ENCODE peak calls at places on chromosomes 11 and 22, in five cellular contexts. One of them, this sample, is unnamed.

GRCh38 chr11:11230802-11231562 is 122.1 kb downstream of the CSNK2A3 start:
- DNase-seq in AG04450: no peak
- DNase-seq in kidney: no peak
- DNase-seq in HepG2: peak; percentile 4
- DNase-seq in tibial artery: no peak
- DNase-seq in this sample: no peak

GRCh38 chr22:35663371-35663770 is 15.1 kb downstream of the APOL6 start:
- DNase-seq in tibial artery: no peak
- DNase-seq in HepG2: no peak
- DNase-seq in kidney: no peak
- DNase-seq in AG04450: no peak
- DNase-seq in this sample: no peak

GRCh38 chr11:117484159-117484558 is 156.5 kb downstream of the CEP164 start:
- DNase-seq in tibial artery: no peak
- DNase-seq in AG04450: no peak
- DNase-seq in kidney: no peak
- DNase-seq in HepG2: no peak
- DNase-seq in this sample: no peak

GRCh38 chr11:61138940-61139339 is 22.3 kb downstream of the VPS37C start:
- DNase-seq in HepG2: no peak
- DNase-seq in AG04450: no peak
- DNase-seq in kidney: peak; percentile 64
- DNase-seq in tibial artery: no peak
- DNase-seq in this sample: peak; percentile 36

GRCh38 chr11:76627541-76628082 is 42.9 kb downstream of the LRRC32 start:
- DNase-seq in tibial artery: no peak
- DNase-seq in kidney: no peak
- DNase-seq in HepG2: no peak
- DNase-seq in AG04450: no peak
- DNase-seq in this sample: no peak

GRCh38 chr22:24727218-24727851 is 47.2 kb downstream of the PIWIL3 start:
- DNase-seq in AG04450: peak; percentile 74
- DNase-seq in tibial artery: no peak
- DNase-seq in kidney: no peak
- DNase-seq in HepG2: peak; percentile 92
- DNase-seq in this sample: no peak

GRCh38 chr11:80204021-80204420 is 763.2 kb upstream of the TENM4 start:
- DNase-seq in tibial artery: no peak
- DNase-seq in AG04450: no peak
- DNase-seq in kidney: no peak
- DNase-seq in HepG2: no peak
- DNase-seq in this sample: no peak

GRCh38 chr22:48745842-48746788 is 1081.6 kb downstream of the BRD1 start:
- DNase-seq in kidney: peak; percentile 59
- DNase-seq in HepG2: no peak
- DNase-seq in tibial artery: no peak
- DNase-seq in AG04450: no peak
- DNase-seq in this sample: no peak

GRCh38 chr11:2180775-2181370 is 9.3 kb upstream of the TH start:
- DNase-seq in kidney: no peak
- DNase-seq in tibial artery: no peak
- DNase-seq in AG04450: no peak
- DNase-seq in HepG2: no peak
- DNase-seq in this sample: no peak

GRCh38 chr22:20175597-20175900 is 24.7 kb upstream of the CCDC188 start:
- DNase-seq in HepG2: no peak
- DNase-seq in AG04450: no peak
- DNase-seq in kidney: no peak
- DNase-seq in tibial artery: no peak
- DNase-seq in this sample: no peak

GRCh38 chr11:124075841-124076571 is 34.9 kb upstream of the OR10G7 start:
- DNase-seq in AG04450: no peak
- DNase-seq in kidney: peak; percentile 78
- DNase-seq in tibial artery: no peak
- DNase-seq in HepG2: no peak
- DNase-seq in this sample: peak; percentile 59

GRCh38 chr11:82811369-82811768 is 77.7 kb upstream of the FAM181B start:
- DNase-seq in kidney: no peak
- DNase-seq in HepG2: no peak
- DNase-seq in AG04450: no peak
- DNase-seq in tibial artery: no peak
- DNase-seq in this sample: no peak

GRCh38 chr11:47553417-47553746 is 450 bp upstream of the CELF1 start:
- DNase-seq in HepG2: no peak
- DNase-seq in AG04450: no peak
- DNase-seq in tibial artery: no peak
- DNase-seq in kidney: no peak
- DNase-seq in this sample: no peak

GRCh38 chr11:47410404-47411264 is 2.2 kb downstream of the SLC39A13 start:
- DNase-seq in tibial artery: no peak
- DNase-seq in AG04450: no peak
- DNase-seq in kidney: peak; percentile 67
- DNase-seq in HepG2: no peak
- DNase-seq in this sample: no peak

GRCh38 chr11:74819400-74819799 is 70.8 kb downstream of the RNF169 start:
- DNase-seq in HepG2: peak; percentile 56
- DNase-seq in AG04450: no peak
- DNase-seq in tibial artery: no peak
- DNase-seq in kidney: no peak
- DNase-seq in this sample: no peak

GRCh38 chr11:130403301-130403804 is 25.1 kb downstream of the ADAMTS8 start:
- DNase-seq in kidney: no peak
- DNase-seq in AG04450: peak; percentile 90
- DNase-seq in tibial artery: peak; percentile 87
- DNase-seq in HepG2: no peak
- DNase-seq in this sample: peak; percentile 89

GRCh38 chr11:6992026-6992425 is 28.1 kb downstream of the ZNF214 start:
- DNase-seq in AG04450: peak; percentile 20
- DNase-seq in tibial artery: no peak
- DNase-seq in HepG2: no peak
- DNase-seq in kidney: no peak
- DNase-seq in this sample: no peak

GRCh38 chr11:11583801-11584445 is 37.9 kb downstream of the GALNT18 start:
- DNase-seq in kidney: no peak
- DNase-seq in HepG2: no peak
- DNase-seq in AG04450: no peak
- DNase-seq in tibial artery: peak; percentile 28
- DNase-seq in this sample: no peak

GRCh38 chr11:33195391-33196190 is 34.3 kb upstream of the CSTF3 start:
- DNase-seq in HepG2: no peak
- DNase-seq in kidney: no peak
- DNase-seq in tibial artery: no peak
- DNase-seq in AG04450: no peak
- DNase-seq in this sample: no peak

GRCh38 chr11:2694995-2695939 is 4.5 kb downstream of the KCNQ1OT1 start:
- DNase-seq in AG04450: no peak
- DNase-seq in HepG2: no peak
- DNase-seq in tibial artery: peak; percentile 21
- DNase-seq in kidney: no peak
- DNase-seq in this sample: no peak

GRCh38 chr11:33500865-33501479 is 199.7 kb downstream of the C11orf91 start:
- DNase-seq in kidney: no peak
- DNase-seq in HepG2: peak; percentile 9
- DNase-seq in tibial artery: no peak
- DNase-seq in AG04450: no peak
- DNase-seq in this sample: no peak

GRCh38 chr11:34198523-34198922 is 93.1 kb downstream of the NAT10 start:
- DNase-seq in AG04450: no peak
- DNase-seq in HepG2: no peak
- DNase-seq in kidney: no peak
- DNase-seq in tibial artery: no peak
- DNase-seq in this sample: no peak

GRCh38 chr11:1921576-1922141 is 2.2 kb downstream of the TNNT3 start:
- DNase-seq in kidney: no peak
- DNase-seq in HepG2: no peak
- DNase-seq in AG04450: no peak
- DNase-seq in tibial artery: peak; percentile 73
- DNase-seq in this sample: peak; percentile 82

GRCh38 chr22:30176431-30176830 is 70.1 kb downstream of the LIF start:
- DNase-seq in HepG2: no peak
- DNase-seq in tibial artery: no peak
- DNase-seq in kidney: no peak
- DNase-seq in AG04450: no peak
- DNase-seq in this sample: no peak

GRCh38 chr11:65377777-65378176 is 4.7 kb downstream of the SLC25A45 start:
- DNase-seq in AG04450: no peak
- DNase-seq in HepG2: no peak
- DNase-seq in kidney: no peak
- DNase-seq in tibial artery: no peak
- DNase-seq in this sample: no peak

GRCh38 chr22:50705851-50706351 is 32.1 kb upstream of the ACR start:
- DNase-seq in tibial artery: no peak
- DNase-seq in kidney: peak; percentile 69
- DNase-seq in HepG2: no peak
- DNase-seq in AG04450: no peak
- DNase-seq in this sample: peak; percentile 43

GRCh38 chr11:130774703-130775102 is 141.6 kb downstream of the SNX19 start:
- DNase-seq in tibial artery: no peak
- DNase-seq in AG04450: no peak
- DNase-seq in kidney: no peak
- DNase-seq in HepG2: no peak
- DNase-seq in this sample: no peak

GRCh38 chr11:66467034-66467659 is 442 bp downstream of the PELI3 start:
- DNase-seq in AG04450: no peak
- DNase-seq in kidney: peak; percentile 81
- DNase-seq in tibial artery: no peak
- DNase-seq in HepG2: no peak
- DNase-seq in this sample: peak; percentile 82

GRCh38 chr11:66465371-66466224 is 1.1 kb upstream of the PELI3 start:
- DNase-seq in HepG2: no peak
- DNase-seq in AG04450: no peak
- DNase-seq in kidney: peak; percentile 40
- DNase-seq in tibial artery: no peak
- DNase-seq in this sample: no peak

GRCh38 chr11:66467756-66468155 is 1.1 kb downstream of the PELI3 start:
- DNase-seq in tibial artery: no peak
- DNase-seq in AG04450: no peak
- DNase-seq in HepG2: no peak
- DNase-seq in kidney: peak; percentile 75
- DNase-seq in this sample: peak; percentile 75

GRCh38 chr11:66464916-66465315 is 1.8 kb upstream of the PELI3 start:
- DNase-seq in AG04450: no peak
- DNase-seq in HepG2: no peak
- DNase-seq in kidney: no peak
- DNase-seq in tibial artery: no peak
- DNase-seq in this sample: no peak

GRCh38 chr11:66466225-66467033 is at the start of gene PELI3:
- DNase-seq in kidney: peak; percentile 98
- DNase-seq in AG04450: peak; percentile 79
- DNase-seq in tibial artery: peak; percentile 96
- DNase-seq in HepG2: peak; percentile 72
- DNase-seq in this sample: peak; percentile 99
- H3K27ac ChIP-seq in kidney: no peak within 1 kb of the TSS
- H3K27ac ChIP-seq in AG04450: peak within 1 kb of the TSS; percentile 21
- H3K27ac ChIP-seq in tibial artery: peak within 1 kb of the TSS; percentile 85
- H3K27ac ChIP-seq in HepG2: no peak within 1 kb of the TSS
- H3K27ac ChIP-seq in this sample: no peak within 1 kb of the TSS

DNA sequence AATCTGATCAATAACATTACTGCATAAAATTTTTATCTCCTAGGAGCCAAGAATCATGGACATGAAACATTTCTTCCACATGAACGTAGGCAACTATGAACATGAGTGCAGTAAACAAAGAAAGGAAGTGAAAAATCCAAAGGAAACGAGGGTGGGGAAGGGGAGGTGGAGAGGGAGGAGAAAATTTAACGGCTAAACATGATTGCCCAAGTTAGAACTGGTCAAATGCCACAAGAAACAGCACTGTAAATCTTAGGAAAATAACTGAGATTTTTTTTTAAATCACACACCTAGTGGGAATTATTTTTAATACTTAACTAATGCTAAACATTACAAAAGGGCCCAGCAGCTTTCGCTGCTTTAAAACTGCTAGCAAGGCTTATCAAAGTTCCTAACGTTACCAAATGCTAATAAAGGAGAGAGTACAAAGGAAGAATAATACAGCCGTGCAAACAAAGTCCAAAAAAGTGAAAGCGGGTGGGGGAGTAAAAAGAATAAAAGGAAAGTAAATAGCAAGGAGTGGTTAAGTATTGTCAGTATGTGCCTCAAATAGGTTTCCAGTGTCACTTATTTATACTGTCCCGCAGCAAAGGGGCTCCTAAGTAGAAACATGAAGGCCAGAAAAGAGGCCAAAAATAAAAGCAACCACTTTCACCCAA is 13.7 kb downstream of the NARS2 start:
- DNase-seq in kidney: no peak
- DNase-seq in HepG2: peak; percentile 71
- DNase-seq in AG04450: no peak
- DNase-seq in tibial artery: no peak
- DNase-seq in this sample: no peak
- H3K27ac ChIP-seq in kidney: no peak overlapping the region
- H3K27ac ChIP-seq in HepG2: peak overlapping the region; percentile 51
- H3K27ac ChIP-seq in AG04450: no peak overlapping the region
- H3K27ac ChIP-seq in tibial artery: peak overlapping the region; percentile 53
- H3K27ac ChIP-seq in this sample: no peak overlapping the region

GRCh38 chr11:504994-505344 is 2.1 kb downstream of the RNH1 start:
- DNase-seq in AG04450: no peak
- DNase-seq in kidney: no peak
- DNase-seq in tibial artery: no peak
- DNase-seq in HepG2: no peak
- DNase-seq in this sample: no peak
- H3K27ac ChIP-seq in AG04450: peak overlapping the region; percentile 11
- H3K27ac ChIP-seq in kidney: no peak overlapping the region
- H3K27ac ChIP-seq in tibial artery: peak overlapping the region; percentile 99
- H3K27ac ChIP-seq in HepG2: no peak overlapping the region
- H3K27ac ChIP-seq in this sample: no peak overlapping the region

GRCh38 chr11:68306636-68307035 is 5.8 kb upstream of the LRP5 start:
- DNase-seq in AG04450: no peak
- DNase-seq in tibial artery: no peak
- DNase-seq in HepG2: no peak
- DNase-seq in kidney: no peak
- DNase-seq in this sample: no peak

GRCh38 chr11:68303982-68304780 is 8.2 kb upstream of the LRP5 start:
- DNase-seq in HepG2: no peak
- DNase-seq in AG04450: no peak
- DNase-seq in tibial artery: no peak
- DNase-seq in kidney: no peak
- DNase-seq in this sample: no peak

GRCh38 chr11:68302256-68303054 is 9.9 kb upstream of the LRP5 start:
- DNase-seq in AG04450: no peak
- DNase-seq in kidney: no peak
- DNase-seq in tibial artery: no peak
- DNase-seq in HepG2: peak; percentile 71
- DNase-seq in this sample: no peak

GRCh38 chr11:68300076-68300830 is 12.1 kb upstream of the LRP5 start:
- DNase-seq in HepG2: no peak
- DNase-seq in kidney: no peak
- DNase-seq in tibial artery: no peak
- DNase-seq in AG04450: no peak
- DNase-seq in this sample: peak; percentile 45

DNA sequence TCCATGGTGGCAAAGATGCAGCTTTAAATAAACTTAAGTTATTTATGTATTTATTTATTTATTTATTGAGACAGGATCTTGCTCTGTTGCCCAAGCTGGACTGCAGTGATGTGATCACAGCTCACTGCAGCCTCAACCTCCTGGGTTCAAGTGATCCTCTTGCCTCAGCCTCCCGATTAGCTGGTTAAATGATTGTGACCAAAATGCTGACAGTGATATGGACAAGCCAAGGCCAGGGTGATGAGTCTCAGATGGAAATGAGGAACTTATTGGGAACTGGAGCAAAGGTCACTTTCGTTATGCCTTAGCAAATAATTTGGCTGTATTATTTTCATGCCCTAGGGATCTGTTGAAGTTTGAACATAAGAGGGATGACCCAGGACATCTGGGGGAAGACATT is 9.3 kb upstream of the LRP5 start:
- DNase-seq in kidney: no peak
- DNase-seq in HepG2: no peak
- DNase-seq in tibial artery: no peak
- DNase-seq in AG04450: no peak
- DNase-seq in this sample: no peak
- H3K27ac ChIP-seq in kidney: no peak overlapping the region
- H3K27ac ChIP-seq in HepG2: peak overlapping the region; percentile 64
- H3K27ac ChIP-seq in tibial artery: no peak overlapping the region
- H3K27ac ChIP-seq in AG04450: no peak overlapping the region
- H3K27ac ChIP-seq in this sample: no peak overlapping the region